ENCODE peak calls at places on chromosomes 1 and 21, in ten cellular contexts. One of them, this sample, is unnamed.

GRCh38 chr1:119364640-119365039 is 3.9 kb upstream of the HAO2 start:
- DNase-seq in HCT116: no peak
- DNase-seq in left kidney: no peak
- DNase-seq in HTR-8/SVneo: no peak
- DNase-seq in ELR: peak; percentile 40
- DNase-seq in AG04450: no peak
- DNase-seq in skeletal muscle cell: no peak
- DNase-seq in AG20443: peak; percentile 44
- DNase-seq in activated gamma-delta T cell: no peak
- DNase-seq in T1000: no peak
- DNase-seq in this sample: no peak

GRCh38 chr1:76580206-76580605 is 287.1 kb upstream of the ST6GALNAC5 start:
- DNase-seq in T1000: no peak
- DNase-seq in HTR-8/SVneo: no peak
- DNase-seq in HCT116: no peak
- DNase-seq in left kidney: no peak
- DNase-seq in AG04450: no peak
- DNase-seq in AG20443: no peak
- DNase-seq in skeletal muscle cell: no peak
- DNase-seq in activated gamma-delta T cell: no peak
- DNase-seq in ELR: no peak
- DNase-seq in this sample: no peak

GRCh38 chr1:183590225-183591191 is at the start of gene NCF2:
- DNase-seq in activated gamma-delta T cell: no peak
- DNase-seq in HCT116: no peak
- DNase-seq in AG04450: no peak
- DNase-seq in ELR: peak; percentile 70
- DNase-seq in AG20443: no peak
- DNase-seq in HTR-8/SVneo: no peak
- DNase-seq in left kidney: no peak
- DNase-seq in skeletal muscle cell: no peak
- DNase-seq in T1000: no peak
- DNase-seq in this sample: no peak

GRCh38 chr1:42852608-42852980 is 6.2 kb downstream of the ZNF691 start:
- DNase-seq in activated gamma-delta T cell: no peak
- DNase-seq in ELR: no peak
- DNase-seq in HCT116: no peak
- DNase-seq in AG20443: no peak
- DNase-seq in left kidney: no peak
- DNase-seq in AG04450: no peak
- DNase-seq in HTR-8/SVneo: no peak
- DNase-seq in skeletal muscle cell: no peak
- DNase-seq in T1000: no peak
- DNase-seq in this sample: no peak

GRCh38 chr21:37811711-37812110 is 104.5 kb downstream of the KCNJ6 start:
- DNase-seq in activated gamma-delta T cell: no peak
- DNase-seq in T1000: no peak
- DNase-seq in HCT116: no peak
- DNase-seq in left kidney: no peak
- DNase-seq in AG04450: no peak
- DNase-seq in ELR: no peak
- DNase-seq in AG20443: no peak
- DNase-seq in skeletal muscle cell: no peak
- DNase-seq in HTR-8/SVneo: no peak
- DNase-seq in this sample: no peak

GRCh38 chr1:30414086-30414850 is 309.1 kb downstream of the MATN1 start:
- DNase-seq in HCT116: no peak
- DNase-seq in T1000: no peak
- DNase-seq in ELR: no peak
- DNase-seq in AG20443: peak; percentile 8
- DNase-seq in activated gamma-delta T cell: no peak
- DNase-seq in AG04450: no peak
- DNase-seq in HTR-8/SVneo: no peak
- DNase-seq in left kidney: no peak
- DNase-seq in skeletal muscle cell: no peak
- DNase-seq in this sample: no peak

GRCh38 chr1:169363046-169363756 is 4.4 kb downstream of the NME7 start:
- DNase-seq in skeletal muscle cell: peak; percentile 83
- DNase-seq in left kidney: no peak
- DNase-seq in T1000: no peak
- DNase-seq in HTR-8/SVneo: peak; percentile 41
- DNase-seq in ELR: peak; percentile 96
- DNase-seq in activated gamma-delta T cell: no peak
- DNase-seq in AG04450: peak; percentile 71
- DNase-seq in AG20443: peak; percentile 24
- DNase-seq in HCT116: peak; percentile 21
- DNase-seq in this sample: peak; percentile 78

GRCh38 chr1:62208970-62209369 is 14.3 kb downstream of the L1TD1 start:
- DNase-seq in skeletal muscle cell: no peak
- DNase-seq in ELR: no peak
- DNase-seq in AG20443: no peak
- DNase-seq in HCT116: no peak
- DNase-seq in AG04450: no peak
- DNase-seq in left kidney: no peak
- DNase-seq in HTR-8/SVneo: no peak
- DNase-seq in activated gamma-delta T cell: no peak
- DNase-seq in T1000: no peak
- DNase-seq in this sample: no peak

GRCh38 chr1:210250665-210250997 is 18.0 kb downstream of the SERTAD4 start:
- DNase-seq in AG20443: no peak
- DNase-seq in skeletal muscle cell: no peak
- DNase-seq in HCT116: no peak
- DNase-seq in AG04450: no peak
- DNase-seq in T1000: no peak
- DNase-seq in ELR: peak; percentile 38
- DNase-seq in left kidney: peak; percentile 86
- DNase-seq in HTR-8/SVneo: no peak
- DNase-seq in activated gamma-delta T cell: no peak
- DNase-seq in this sample: no peak

GRCh38 chr21:17610862-17611261 is 1.8 kb downstream of the BTG3 start:
- DNase-seq in HTR-8/SVneo: no peak
- DNase-seq in T1000: no peak
- DNase-seq in activated gamma-delta T cell: no peak
- DNase-seq in HCT116: no peak
- DNase-seq in left kidney: peak; percentile 42
- DNase-seq in AG20443: peak; percentile 11
- DNase-seq in ELR: peak; percentile 24
- DNase-seq in AG04450: no peak
- DNase-seq in skeletal muscle cell: no peak
- DNase-seq in this sample: no peak

GRCh38 chr1:43522776-43523480 is 7.8 kb upstream of the PTPRF start:
- DNase-seq in ELR: peak; percentile 97
- DNase-seq in T1000: peak; percentile 62
- DNase-seq in AG04450: peak; percentile 44
- DNase-seq in AG20443: peak; percentile 71
- DNase-seq in HCT116: peak; percentile 85
- DNase-seq in skeletal muscle cell: peak; percentile 54
- DNase-seq in activated gamma-delta T cell: no peak
- DNase-seq in left kidney: no peak
- DNase-seq in HTR-8/SVneo: peak; percentile 79
- DNase-seq in this sample: no peak

GRCh38 chr21:45152265-45152746 is 77.9 kb downstream of the ADARB1 start:
- DNase-seq in left kidney: peak; percentile 86
- DNase-seq in T1000: no peak
- DNase-seq in HCT116: no peak
- DNase-seq in ELR: no peak
- DNase-seq in AG04450: no peak
- DNase-seq in AG20443: no peak
- DNase-seq in activated gamma-delta T cell: no peak
- DNase-seq in skeletal muscle cell: no peak
- DNase-seq in HTR-8/SVneo: no peak
- DNase-seq in this sample: no peak

GRCh38 chr1:95238304-95238703 is 4.3 kb downstream of the RWDD3 start:
- DNase-seq in HCT116: no peak
- DNase-seq in left kidney: no peak
- DNase-seq in T1000: no peak
- DNase-seq in AG04450: no peak
- DNase-seq in ELR: no peak
- DNase-seq in AG20443: no peak
- DNase-seq in activated gamma-delta T cell: no peak
- DNase-seq in HTR-8/SVneo: no peak
- DNase-seq in skeletal muscle cell: no peak
- DNase-seq in this sample: no peak

GRCh38 chr1:192788184-192788583 is 20.7 kb upstream of the RGS2 start:
- DNase-seq in HCT116: no peak
- DNase-seq in skeletal muscle cell: peak; percentile 71
- DNase-seq in activated gamma-delta T cell: no peak
- DNase-seq in AG04450: no peak
- DNase-seq in AG20443: peak; percentile 88
- DNase-seq in ELR: peak; percentile 89
- DNase-seq in left kidney: peak; percentile 4
- DNase-seq in T1000: peak; percentile 61
- DNase-seq in HTR-8/SVneo: peak; percentile 33
- DNase-seq in this sample: no peak

GRCh38 chr1:47229884-47230691 is 1.9 kb downstream of the TAL1 start:
- DNase-seq in ELR: no peak
- DNase-seq in left kidney: peak; percentile 42
- DNase-seq in skeletal muscle cell: no peak
- DNase-seq in AG20443: no peak
- DNase-seq in HTR-8/SVneo: no peak
- DNase-seq in HCT116: no peak
- DNase-seq in T1000: no peak
- DNase-seq in AG04450: no peak
- DNase-seq in activated gamma-delta T cell: no peak
- DNase-seq in this sample: no peak

GRCh38 chr1:246946366-246946765 is 14.6 kb upstream of the AHCTF1 start:
- DNase-seq in AG04450: no peak
- DNase-seq in left kidney: no peak
- DNase-seq in AG20443: no peak
- DNase-seq in T1000: no peak
- DNase-seq in activated gamma-delta T cell: no peak
- DNase-seq in skeletal muscle cell: no peak
- DNase-seq in ELR: no peak
- DNase-seq in HTR-8/SVneo: no peak
- DNase-seq in HCT116: no peak
- DNase-seq in this sample: no peak